ENCODE peak calls at places on chromosomes 2 and 18, in seven cellular contexts. B, Q, J, F, Z, C and G are unnamed samples.

GRCh38 chr2:53715568-53715967 is 52.0 kb upstream of the CHAC2 start:
- DNase-seq in B (no peak), Q (no peak), J (no peak), F (no peak), Z (no peak), C (no peak), G (peak)

GRCh38 chr2:210456571-210456970 is 20.0 kb downstream of the LANCL1 start:
- DNase-seq in B (no peak), Q (no peak), J (no peak), F (no peak), Z (no peak), C (no peak), G (no peak)

GRCh38 chr18:32553640-32554039 is 83.0 kb upstream of the GAREM1 start:
- DNase-seq in B (no peak), Q (no peak), J (no peak), F (no peak), Z (no peak), C (no peak), G (no peak)

GRCh38 chr18:22560283-22560627 is 142.5 kb upstream of the CTAGE1 start:
- DNase-seq in B (no peak), Q (no peak), J (no peak), F (no peak), Z (no peak), C (no peak), G (no peak)

GRCh38 chr2:190887089-190887488 is 6.5 kb downstream of the GLS start:
- DNase-seq in B (no peak), Q (no peak), J (peak), F (no peak), Z (no peak), C (no peak), G (peak)

GRCh38 chr2:3864943-3865664 is 161.7 kb downstream of the DCDC2C start:
- DNase-seq in B (no peak), Q (no peak), J (no peak), F (no peak), Z (no peak), C (no peak), G (no peak)

GRCh38 chr2:219596954-219597551 is 604 bp upstream of the STK11IP start:
- DNase-seq in B (no peak), Q (no peak), J (no peak), F (no peak), Z (no peak), C (no peak), G (no peak)

GRCh38 chr2:111618577-111618930 is 265.4 kb downstream of the ANAPC1 start:
- DNase-seq in B (no peak), Q (no peak), J (no peak), F (no peak), Z (no peak), C (no peak), G (no peak)

GRCh38 chr2:188506843-188507242 is 215.2 kb downstream of the GULP1 start:
- DNase-seq in B (no peak), Q (no peak), J (no peak), F (no peak), Z (no peak), C (no peak), G (no peak)

GRCh38 chr18:10689231-10689953 is 163.6 kb downstream of the NAPG start:
- DNase-seq in B (no peak), Q (no peak), J (no peak), F (no peak), Z (no peak), C (no peak), G (no peak)

GRCh38 chr2:133821107-133821760 is 253.0 kb upstream of the NCKAP5 start:
- DNase-seq in B (no peak), Q (no peak), J (no peak), F (no peak), Z (no peak), C (no peak), G (no peak)

GRCh38 chr2:52220393-52220792 is 1188.5 kb upstream of the NRXN1 start:
- DNase-seq in B (peak), Q (no peak), J (no peak), F (no peak), Z (no peak), C (no peak), G (no peak)

GRCh38 chr2:117085719-117086118 is 728.8 kb upstream of the DDX18 start:
- DNase-seq in B (no peak), Q (no peak), J (no peak), F (no peak), Z (no peak), C (no peak), G (no peak)

GRCh38 chr2:196249860-196250259 is 78.5 kb upstream of the STK17B start:
- DNase-seq in B (no peak), Q (no peak), J (no peak), F (no peak), Z (no peak), C (no peak), G (no peak)

GRCh38 chr2:143617803-143618415 is 488.7 kb downstream of the ARHGAP15 start:
- DNase-seq in B (no peak), Q (no peak), J (no peak), F (no peak), Z (no peak), C (no peak), G (no peak)

GRCh38 chr18:54734059-54734458 is 94.2 kb upstream of the RAB27B start:
- DNase-seq in B (no peak), Q (no peak), J (no peak), F (no peak), Z (no peak), C (peak), G (peak)

GRCh38 chr18:8435376-8435775 is 173.9 kb upstream of the RAB12 start:
- DNase-seq in B (no peak), Q (no peak), J (no peak), F (no peak), Z (no peak), C (no peak), G (no peak)

GRCh38 chr2:32379352-32379751 is 22.5 kb downstream of the BIRC6 start:
- DNase-seq in B (no peak), Q (no peak), J (no peak), F (no peak), Z (no peak), C (no peak), G (no peak)

GRCh38 chr2:32384529-32384928 is 27.7 kb downstream of the BIRC6 start:
- DNase-seq in B (no peak), Q (no peak), J (no peak), F (no peak), Z (no peak), C (no peak), G (no peak)

GRCh38 chr2:32377928-32378327 is 21.1 kb downstream of the BIRC6 start:
- DNase-seq in B (no peak), Q (no peak), J (no peak), F (no peak), Z (no peak), C (no peak), G (no peak)

DNA sequence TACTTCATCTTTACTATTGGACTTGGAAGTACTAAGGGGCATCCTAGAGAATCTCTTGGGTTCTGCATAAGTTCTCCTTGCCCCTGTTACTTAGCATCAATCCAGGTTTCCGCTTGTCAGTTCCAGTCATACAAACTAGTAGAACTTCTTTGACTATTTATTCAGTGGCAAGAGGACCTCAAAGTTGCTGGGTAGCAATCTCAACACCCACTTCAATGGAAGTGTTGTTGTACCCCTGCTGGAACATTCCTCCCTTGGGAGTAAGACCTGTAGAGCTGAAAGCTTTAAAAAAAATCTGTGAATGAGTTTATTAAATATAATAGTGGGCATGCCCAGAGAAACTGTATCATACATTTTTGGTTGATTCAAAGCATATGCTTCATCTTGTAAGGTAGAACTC is 27.0 kb downstream of the BIRC6 start:
- DNase-seq in B (no peak), Q (no peak), J (no peak), F (no peak), Z (no peak), C (no peak), G (no peak)
- H3K27ac ChIP-seq in B (no peak), Q (no peak), J (no peak), F (no peak), Z (no peak), C (no peak), G (no peak)

GRCh38 chr2:144701259-144701658 is 181.3 kb upstream of the ZEB2 start:
- DNase-seq in B (no peak), Q (no peak), J (no peak), F (no peak), Z (no peak), C (no peak), G (no peak)
- H3K27ac ChIP-seq in B (no peak), Q (no peak), J (no peak), F (no peak), Z (no peak), C (no peak), G (no peak)

DNA sequence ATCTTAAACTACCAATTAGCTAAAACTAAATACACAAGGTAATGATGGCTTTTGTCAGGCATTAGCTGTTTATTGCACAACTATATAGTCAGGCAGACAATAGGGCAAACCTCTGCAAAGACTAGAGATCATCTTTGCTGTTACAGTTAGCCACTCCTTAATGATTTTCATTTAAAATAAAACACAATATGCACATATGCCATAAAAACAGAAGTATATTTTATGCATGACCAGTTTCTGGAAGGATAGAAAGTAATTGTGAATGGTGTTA is 102.0 kb downstream of the CHN1 start:
- DNase-seq in B (no peak), Q (no peak), J (peak), F (no peak), Z (no peak), C (no peak), G (no peak)
- H3K27ac ChIP-seq in B (no peak), Q (no peak), J (no peak), F (no peak), Z (peak), C (no peak), G (no peak)

DNA sequence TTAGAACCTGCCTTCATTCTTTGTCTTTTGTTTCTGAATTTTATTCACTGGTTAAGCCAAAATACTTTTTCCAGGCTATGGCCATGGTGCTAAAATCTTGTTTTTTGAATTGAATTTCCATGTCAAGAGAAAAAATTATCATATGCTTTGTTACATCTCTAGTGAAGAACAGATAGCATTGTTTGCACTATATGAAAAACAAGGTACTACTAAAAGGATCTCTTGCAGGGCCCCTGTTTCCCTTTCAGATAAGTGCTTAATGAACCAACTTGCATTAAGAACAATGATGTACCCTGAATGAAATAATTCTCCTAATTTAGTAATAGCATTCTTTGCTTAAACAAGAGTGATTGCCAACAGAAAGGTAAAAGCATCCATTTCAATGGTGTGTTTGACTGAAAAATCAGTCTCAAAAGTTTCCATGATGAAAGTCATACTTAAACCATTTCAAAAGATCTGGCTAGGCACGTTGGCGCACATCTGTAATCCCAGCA is 4.3 kb upstream of the MYL12B start:
- DNase-seq in B (no peak), Q (no peak), J (no peak), F (no peak), Z (no peak), C (no peak), G (no peak)
- H3K27ac ChIP-seq in B (peak), Q (peak), J (peak), F (no peak), Z (no peak), C (no peak), G (no peak)

GRCh38 chr18:31273812-31274527 is 44.0 kb upstream of the DSG1 start:
- DNase-seq in B (no peak), Q (no peak), J (no peak), F (no peak), Z (no peak), C (no peak), G (no peak)
- H3K27ac ChIP-seq in B (no peak), Q (no peak), J (no peak), F (no peak), Z (no peak), C (no peak), G (no peak)